ENCODE peak calls at places on chromosomes 11 and 22, in four cellular contexts. O is ovary; C is stomach; Y is CD8-positive, alpha-beta T cell. L is an unnamed sample.

GRCh38 chr22:19086944-19087343 is 35.3 kb downstream of the DGCR2 start:
- DNase-seq in O (no peak), C (no peak), Y (no peak), L (no peak)

GRCh38 chr22:26619510-26619909 is 1.7 kb upstream of the CRYBB1 start:
- DNase-seq in O (no peak), C (no peak), Y (no peak), L (no peak)

GRCh38 chr22:33569547-33569946 is 350.7 kb downstream of the LARGE1 start:
- DNase-seq in C (no peak), O (no peak), Y (no peak), L (no peak)

GRCh38 chr11:29200776-29201574 is 815.9 kb downstream of the KCNA4 start:
- DNase-seq in O (no peak), C (no peak), Y (no peak), L (peak)

GRCh38 chr22:36587289-36588154 is 58.6 kb upstream of the EIF3D start:
- DNase-seq in O (no peak), Y (no peak), C (no peak), L (peak)

GRCh38 chr11:75351541-75352416 is at the start of gene ARRB1:
- DNase-seq in O (peak), Y (peak), C (peak), L (peak)

GRCh38 chr11:9001736-9002135 is 2.1 kb downstream of the NRIP3 start:
- DNase-seq in C (no peak), O (no peak), Y (no peak), L (peak)

GRCh38 chr11:72751293-72752087 is 718 bp downstream of the ARAP1 start:
- DNase-seq in O (no peak), C (no peak), Y (no peak), L (no peak)

GRCh38 chr22:45208993-45209838 is 31.5 kb downstream of the KIAA0930 start:
- DNase-seq in O (no peak), C (no peak), Y (no peak), L (peak)

GRCh38 chr22:28402539-28402938 is 277.1 kb downstream of the TTC28 start:
- DNase-seq in Y (no peak), O (no peak), C (no peak), L (no peak)

GRCh38 chr11:48098024-48098423 is 117.7 kb downstream of the PTPRJ start:
- DNase-seq in O (no peak), Y (no peak), C (no peak), L (no peak)

GRCh38 chr11:61027141-61027840 is 55.8 kb downstream of the CD6 start:
- DNase-seq in Y (peak), C (no peak), O (no peak), L (no peak)

GRCh38 chr22:48751539-48752437 is 1075.9 kb downstream of the BRD1 start:
- DNase-seq in Y (peak), C (peak), O (no peak), L (no peak)

GRCh38 chr11:33065445-33066178 is 26.2 kb downstream of the TCP11L1 start:
- DNase-seq in O (peak), Y (peak), C (peak), L (peak)

DNA sequence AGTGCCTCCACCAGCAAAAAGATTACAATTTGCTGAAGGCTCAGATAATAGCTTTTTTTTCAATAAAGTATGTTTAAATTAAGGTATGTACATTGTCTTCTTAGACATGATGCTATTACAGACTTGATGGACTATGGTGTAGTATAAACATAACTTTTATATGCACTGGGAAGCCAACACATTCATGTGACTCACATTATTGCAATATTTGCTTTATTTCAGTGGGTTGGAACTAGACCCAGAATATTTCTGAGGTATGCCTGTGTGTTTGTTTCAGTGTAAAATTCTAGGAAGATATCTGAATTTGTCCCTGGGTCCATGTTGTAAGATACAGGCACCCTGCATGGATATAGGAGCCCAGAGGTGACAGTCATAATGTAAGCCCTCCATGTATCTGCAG is 120.0 kb upstream of the BDNF start:
- DNase-seq in C (no peak), Y (no peak), O (no peak), L (no peak)
- TF ChIP-seq CTCF in C (no peak), Y (no peak), O (no peak), L (no peak)

GRCh38 chr11:504994-505344 is 2.1 kb downstream of the RNH1 start:
- DNase-seq in O (no peak), Y (no peak), C (no peak), L (no peak)

GRCh38 chr11:504053-504993 is 2.7 kb downstream of the RNH1 start:
- DNase-seq in O (peak), C (peak), Y (no peak), L (peak)

GRCh38 chr11:507727-508515 is 879 bp upstream of the RNH1 start:
- DNase-seq in Y (no peak), O (no peak), C (no peak), L (no peak)

GRCh38 chr11:506950-507726 is at the start of gene RNH1:
- DNase-seq in Y (peak), O (peak), C (peak), L (peak)

DNA sequence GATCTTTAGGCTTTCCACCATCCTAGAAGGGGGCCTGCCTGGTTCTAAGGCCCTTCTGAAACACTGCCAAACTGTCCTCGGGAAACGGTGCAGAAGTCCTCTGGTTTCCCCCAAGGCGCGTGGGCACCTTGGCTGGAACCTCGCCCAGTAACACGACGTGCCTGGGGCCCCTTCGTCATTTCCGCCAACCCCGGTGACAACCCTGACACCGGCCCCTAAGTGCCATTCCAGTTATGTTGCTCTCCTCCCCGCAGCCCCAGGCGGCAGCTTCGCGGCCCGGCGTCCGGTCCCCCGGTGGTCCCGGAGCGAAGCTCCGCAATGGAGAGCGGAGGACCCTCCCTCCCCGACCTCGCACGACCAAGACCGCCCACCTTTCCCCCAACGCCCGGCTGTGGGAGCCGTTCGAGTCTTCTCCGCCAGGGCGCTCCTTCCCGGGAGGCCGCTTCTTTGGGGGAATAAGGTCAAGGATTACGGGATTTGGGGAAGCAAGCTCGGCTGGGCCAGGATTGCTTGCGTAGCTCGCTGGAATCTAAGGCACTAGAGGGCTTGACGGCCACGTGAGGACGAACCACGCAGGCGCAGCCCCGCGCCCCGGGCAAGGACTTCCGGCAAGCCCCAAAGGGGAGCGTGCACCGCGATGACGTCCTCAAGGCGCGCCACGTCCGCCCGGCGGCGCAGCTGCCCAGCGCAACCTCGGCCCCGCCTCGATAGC is 648 bp downstream of the RNH1 start:
- DNase-seq in O (peak), Y (peak), C (peak), L (peak)
- TF ChIP-seq CTCF in O (no peak), Y (no peak), C (no peak), L (no peak)

DNA sequence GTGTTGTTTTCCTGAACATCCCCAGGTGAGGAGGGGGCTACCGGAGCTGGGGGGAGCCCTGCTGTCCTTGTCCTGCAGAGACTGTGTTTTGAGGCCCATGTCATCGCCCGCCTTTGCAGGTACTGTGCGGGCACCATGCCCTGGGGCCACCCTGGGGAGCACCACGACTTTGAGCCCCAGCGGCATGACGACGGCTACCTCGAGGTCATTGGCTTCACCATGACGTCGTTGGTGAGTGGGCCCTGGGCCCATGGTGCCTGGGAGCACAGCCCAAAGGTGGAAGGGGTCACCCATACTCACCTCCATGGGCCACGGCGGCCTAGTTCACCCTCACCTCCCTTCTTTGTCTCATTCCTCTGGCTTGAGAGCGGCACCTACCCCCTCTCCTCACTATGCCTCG is 6.7 kb upstream of the MDK start:
- DNase-seq in O (no peak), C (no peak), Y (no peak), L (no peak)
- TF ChIP-seq CTCF in O (no peak), C (no peak), Y (no peak), L (no peak)

DNA sequence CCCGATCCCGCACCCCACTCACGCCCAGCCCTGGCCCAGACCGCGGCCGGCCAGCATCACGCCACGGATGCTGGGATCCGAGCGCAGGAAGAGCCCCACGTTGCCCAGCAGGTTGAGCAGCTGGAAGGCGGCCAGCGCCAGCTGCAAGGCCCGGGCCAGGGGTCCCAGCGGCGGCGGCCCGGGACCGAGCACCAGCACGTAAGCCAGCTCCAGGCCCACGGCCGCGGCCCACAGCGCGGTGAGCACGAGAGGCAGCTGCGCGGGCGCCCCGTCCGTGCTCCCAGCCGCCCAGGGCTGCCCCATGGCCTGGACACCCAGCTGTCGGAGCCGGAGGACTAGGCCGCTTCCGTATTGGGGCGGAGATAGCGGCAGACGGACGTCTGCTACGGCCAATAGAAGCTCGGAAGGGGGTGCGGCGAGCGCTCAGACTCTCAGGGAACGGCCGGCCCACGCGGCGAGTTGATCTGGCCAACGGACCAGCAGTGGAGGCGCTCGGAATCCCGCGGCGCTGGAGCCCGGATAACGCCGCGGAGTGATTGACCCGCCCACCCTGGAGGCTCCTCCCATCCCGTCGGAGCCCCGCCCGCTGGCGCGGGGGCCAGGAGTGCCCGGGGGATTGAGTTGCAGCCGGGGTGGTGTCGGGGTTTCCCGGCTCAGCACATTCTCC is at the start of gene ZDHHC24:
- DNase-seq in O (peak), Y (peak), C (peak), L (peak)
- TF ChIP-seq CTCF in O (no peak), Y (no peak), C (no peak), L (no peak)

GRCh38 chr22:35582861-35583670 is 34.1 kb downstream of the MB start:
- DNase-seq in O (peak), Y (peak), C (peak), L (peak)
- TF ChIP-seq CTCF in O (peak), Y (peak), C (peak), L (peak)

GRCh38 chr22:38223289-38223960 is 21.6 kb downstream of the MAFF start:
- DNase-seq in O (no peak), Y (no peak), C (no peak), L (no peak)
- TF ChIP-seq CTCF in O (no peak), Y (no peak), C (no peak), L (peak)

GRCh38 chr22:49905465-49905864 is 12.8 kb downstream of the ALG12 start:
- DNase-seq in O (no peak), C (no peak), Y (no peak), L (no peak)
- TF ChIP-seq CTCF in O (no peak), C (no peak), Y (no peak), L (no peak)